ENCODE peak calls at places on chromosomes 1 and 21, in five cellular contexts. C, A, M, P and U are unnamed samples.

GRCh38 chr1:201385299-201385891 is 7.9 kb upstream of the TNNT2 start:
- DNase-seq in C (peak), M (no peak), P (peak), A (no peak), U (peak)

GRCh38 chr1:230105754-230106625 is 39.0 kb downstream of the GALNT2 start:
- DNase-seq in P (peak), A (no peak), C (peak), M (no peak), U (peak)

GRCh38 chr1:168085401-168085872 is 51.3 kb downstream of the GPR161 start:
- DNase-seq in C (no peak), A (peak), P (no peak), M (no peak), U (no peak)

GRCh38 chr1:18936814-18937481 is 19.5 kb downstream of the IFFO2 start:
- DNase-seq in C (no peak), M (no peak), P (no peak), A (no peak), U (no peak)

GRCh38 chr1:206727981-206728380 is 42.6 kb upstream of the IL19 start:
- DNase-seq in M (no peak), C (no peak), P (no peak), A (no peak), U (no peak)

GRCh38 chr1:33268927-33269610 is 12.8 kb downstream of the ZNF362 start:
- DNase-seq in P (no peak), A (no peak), C (no peak), M (no peak), U (no peak)

GRCh38 chr1:107140703-107141490 is at the start of gene NTNG1:
- DNase-seq in A (no peak), C (no peak), M (no peak), P (no peak), U (no peak)

GRCh38 chr1:198749279-198749678 is 110.4 kb downstream of the PTPRC start:
- DNase-seq in P (peak), A (no peak), M (no peak), C (no peak), U (no peak)

GRCh38 chr1:26574690-26575349 is 45.3 kb downstream of the RPS6KA1 start:
- DNase-seq in A (no peak), P (peak), C (peak), M (no peak), U (no peak)

GRCh38 chr21:23660560-23660959 is 1946.7 kb downstream of the MRPL39 start:
- DNase-seq in A (no peak), M (no peak), C (no peak), P (no peak), U (no peak)

GRCh38 chr1:203035111-203036000 is 9.1 kb downstream of the PPFIA4 start:
- DNase-seq in M (peak), P (no peak), A (no peak), C (no peak), U (no peak)

GRCh38 chr1:8687053-8687452 is 130.4 kb downstream of the RERE start:
- DNase-seq in A (no peak), M (no peak), P (peak), C (no peak), U (no peak)

GRCh38 chr1:235500971-235501540 is 3.2 kb downstream of the B3GALNT2 start:
- DNase-seq in M (no peak), C (no peak), P (peak), A (no peak), U (no peak)

GRCh38 chr1:29569971-29570634 is 333.8 kb downstream of the PTPRU start:
- DNase-seq in C (no peak), P (peak), M (no peak), A (no peak), U (no peak)

GRCh38 chr1:47388548-47389238 is 27.4 kb upstream of the FOXE3 start:
- DNase-seq in P (peak), A (no peak), C (peak), M (no peak), U (peak)

GRCh38 chr1:6601049-6601864 is 1.4 kb downstream of the KLHL21 start:
- DNase-seq in A (peak), C (peak), P (peak), M (peak), U (peak)

GRCh38 chr1:23122023-23122738 is 46.5 kb downstream of the LUZP1 start:
- DNase-seq in M (no peak), A (peak), P (peak), C (no peak), U (no peak)

GRCh38 chr1:92352856-92353255 is 54.0 kb downstream of the RPAP2 start:
- DNase-seq in A (no peak), P (no peak), C (no peak), M (no peak), U (no peak)

GRCh38 chr1:43776043-43776761 is 68.9 kb downstream of the ST3GAL3 start:
- DNase-seq in M (no peak), A (no peak), C (no peak), P (peak), U (peak)

GRCh38 chr21:14875186-14875585 is 189.6 kb downstream of the NRIP1 start:
- DNase-seq in M (no peak), P (no peak), C (no peak), A (no peak), U (no peak)

GRCh38 chr1:171913385-171913784 is 72.1 kb downstream of the DNM3 start:
- DNase-seq in M (no peak), C (no peak), A (no peak), P (no peak), U (no peak)

GRCh38 chr1:32806910-32807523 is 10.1 kb downstream of the YARS1 start:
- DNase-seq in C (no peak), P (no peak), M (no peak), A (no peak), U (no peak)

GRCh38 chr1:14924455-14925325 is 228.9 kb upstream of the TMEM51 start:
- DNase-seq in C (no peak), M (no peak), P (peak), A (no peak), U (no peak)

GRCh38 chr1:248618878-248619277 is 16.0 kb downstream of the OR2T11 start:
- DNase-seq in C (peak), M (no peak), P (peak), A (no peak), U (peak)

GRCh38 chr1:245690153-245690552 is 535.4 kb downstream of the KIF26B start:
- DNase-seq in M (no peak), C (no peak), A (no peak), P (peak), U (no peak)

GRCh38 chr1:182684128-182684828 is at the start of gene RGS8:
- DNase-seq in A (no peak), M (no peak), P (no peak), C (no peak), U (no peak)

GRCh38 chr1:156749429-156750118 is 1.9 kb downstream of the HDGF start:
- DNase-seq in M (no peak), A (no peak), P (no peak), C (no peak), U (no peak)

GRCh38 chr1:918843-919242 is 4.9 kb upstream of the SAMD11 start:
- DNase-seq in C (no peak), P (no peak), A (no peak), M (no peak), U (no peak)

GRCh38 chr21:37459575-37459974 is 93.0 kb downstream of the DYRK1A start:
- DNase-seq in C (no peak), M (no peak), P (peak), A (no peak), U (no peak)

GRCh38 chr1:3033795-3034100 is 12.5 kb downstream of the ACTRT2 start:
- DNase-seq in A (no peak), P (no peak), C (no peak), M (no peak), U (no peak)

GRCh38 chr1:112744019-112744578 is 29.0 kb upstream of the PPM1J start:
- DNase-seq in C (no peak), A (peak), M (no peak), P (peak), U (no peak)

GRCh38 chr1:248372394-248372793 is 3.2 kb upstream of the OR2T6 start:
- DNase-seq in P (no peak), C (no peak), M (no peak), A (no peak), U (no peak)

GRCh38 chr1:72283204-72284083 is 1.1 kb upstream of the NEGR1 start:
- DNase-seq in A (peak), M (no peak), P (peak), C (peak), U (peak)

GRCh38 chr1:72284084-72284397 is 1.7 kb upstream of the NEGR1 start:
- DNase-seq in M (no peak), P (no peak), A (no peak), C (no peak), U (no peak)

GRCh38 chr1:72281637-72282270 is 585 bp downstream of the NEGR1 start:
- DNase-seq in M (no peak), A (no peak), P (peak), C (no peak), U (no peak)

GRCh38 chr1:72282271-72282656 is at the start of gene NEGR1:
- DNase-seq in A (peak), C (peak), M (no peak), P (peak), U (peak)

GRCh38 chr1:72282690-72283203 is 408 bp upstream of the NEGR1 start:
- DNase-seq in P (peak), C (peak), M (no peak), A (peak), U (peak)
- H3K27ac ChIP-seq in P (peak), C (peak), M (peak), A (peak), U (peak)

GRCh38 chr1:41358152-41358937 is 2.9 kb upstream of the FOXO6 start:
- DNase-seq in M (peak), C (no peak), P (no peak), A (peak), U (no peak)
- TF ChIP-seq CTCF in M (no peak), C (no peak), P (no peak), A (no peak), U (no peak)

GRCh38 chr1:161096514-161096913 is 1.6 kb upstream of the KLHDC9 start:
- DNase-seq in A (peak), C (no peak), P (peak), M (peak), U (no peak)
- H3K27ac ChIP-seq in A (no peak), C (no peak), P (no peak), M (no peak), U (no peak)

GRCh38 chr21:45780647-45781046 is 137.1 kb downstream of the PCBP3 start:
- DNase-seq in M (no peak), P (no peak), C (no peak), A (no peak), U (no peak)
- TF ChIP-seq CTCF in M (no peak), P (no peak), C (no peak), A (no peak), U (no peak)

GRCh38 chr21:44052071-44052829 is 40.1 kb downstream of the TRAPPC10 start:
- DNase-seq in M (no peak), C (no peak), A (no peak), P (peak), U (no peak)

GRCh38 chr21:44050276-44050675 is 38.2 kb downstream of the TRAPPC10 start:
- DNase-seq in A (no peak), C (peak), M (no peak), P (no peak), U (no peak)

GRCh38 chr21:44049606-44050005 is 37.5 kb downstream of the TRAPPC10 start:
- DNase-seq in C (no peak), P (no peak), A (no peak), M (no peak), U (no peak)

GRCh38 chr21:44052830-44053226 is 40.7 kb downstream of the TRAPPC10 start:
- DNase-seq in A (no peak), M (no peak), P (no peak), C (no peak), U (no peak)

DNA sequence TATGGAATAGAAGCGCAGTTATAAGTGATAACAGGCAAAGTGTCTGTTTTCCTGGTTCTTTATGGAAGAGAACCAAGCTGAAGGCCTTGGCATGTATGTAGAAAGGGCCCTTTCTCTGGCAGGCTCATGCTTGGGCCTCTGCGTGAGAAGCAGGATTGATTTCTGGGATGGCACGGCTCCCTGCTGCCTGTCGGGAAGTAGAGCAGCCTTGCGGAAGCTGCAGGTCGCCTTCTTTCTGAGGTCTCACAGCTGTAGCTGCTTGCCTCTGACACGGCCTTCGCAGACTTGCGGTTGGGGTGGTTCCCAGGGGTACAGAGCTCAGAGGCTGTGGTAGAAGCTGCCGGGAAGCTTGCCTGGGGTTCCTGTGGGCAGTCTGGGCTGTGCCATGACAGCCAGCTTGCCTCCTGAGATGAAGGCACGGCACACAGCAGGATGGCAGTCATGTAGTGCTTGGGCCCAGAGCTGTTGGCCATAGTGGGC is 39.4 kb downstream of the TRAPPC10 start:
- DNase-seq in P (peak), M (no peak), A (peak), C (no peak), U (peak)
- H3K27ac ChIP-seq in P (peak), M (peak), A (peak), C (peak), U (no peak)

GRCh38 chr1:16048573-16049189 is 5.1 kb downstream of the CLCNKB start:
- DNase-seq in M (no peak), P (no peak), C (peak), A (peak), U (no peak)
- TF ChIP-seq CTCF in M (no peak), P (no peak), C (no peak), A (no peak), U (no peak)

DNA sequence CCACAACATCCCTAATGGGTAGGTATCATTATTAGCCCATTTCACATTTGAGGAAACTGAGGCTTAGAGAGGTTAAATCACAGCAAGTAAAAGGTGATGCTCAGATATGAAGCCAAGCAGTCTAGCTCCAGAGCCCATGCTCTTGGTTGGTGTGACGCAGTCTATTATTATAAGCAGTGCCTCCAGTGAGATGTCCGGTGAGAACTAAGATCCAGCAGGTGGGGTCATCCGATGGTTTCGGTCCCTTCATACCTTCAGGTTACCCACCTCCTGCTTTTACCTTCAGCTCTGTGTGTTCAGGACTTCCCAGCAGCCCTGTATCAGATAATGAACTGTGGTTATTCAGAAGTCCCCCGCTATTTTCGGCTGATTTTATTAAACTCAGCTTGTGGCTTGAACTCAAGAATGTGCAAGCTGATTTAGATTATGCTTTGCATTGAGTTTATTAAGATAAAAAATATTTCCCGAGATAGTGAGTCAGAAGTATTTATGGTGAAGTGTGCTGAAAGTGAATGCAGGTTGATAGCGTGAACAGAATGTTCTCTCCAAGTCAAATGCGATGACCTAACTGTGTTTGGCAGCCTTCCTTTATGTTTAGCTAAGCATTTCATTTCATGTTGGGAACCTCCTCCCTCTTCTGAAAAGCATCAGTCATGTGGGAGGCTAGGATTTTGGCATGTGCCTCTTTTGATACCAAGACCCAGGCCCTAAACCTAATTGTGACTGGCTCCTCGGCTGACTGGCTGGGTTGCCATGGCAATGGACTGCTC is 160.9 kb upstream of the UBE2U start:
- DNase-seq in A (peak), P (peak), C (peak), M (no peak), U (no peak)
- H3K27ac ChIP-seq in A (peak), P (peak), C (peak), M (peak), U (no peak)

GRCh38 chr1:64487061-64487460 is 17.1 kb downstream of the CACHD1 start:
- DNase-seq in P (no peak), A (no peak), M (no peak), C (no peak), U (no peak)
- TF ChIP-seq CTCF in P (no peak), A (no peak), M (no peak), C (no peak), U (no peak)

GRCh38 chr1:232329103-232329788 is 300.7 kb downstream of the SIPA1L2 start:
- DNase-seq in A (no peak), C (no peak), M (no peak), P (no peak), U (no peak)
- H3K27ac ChIP-seq in A (no peak), C (no peak), M (no peak), P (no peak), U (no peak)